ENCODE peak calls at places on chromosome 9, in four cellular contexts. R is upper lobe of left lung, W is HepG2, G is K562. I is an unnamed sample.

GRCh38 chr9:93108301-93109041 is 12.5 kb downstream of the CARD19 start:
- ATAC-seq in G (peak), R (no peak), W (no peak), I (no peak)

GRCh38 chr9:86764230-86765039 is 182.9 kb downstream of the GAS1 start:
- ATAC-seq in W (no peak), G (no peak), R (peak), I (peak)

GRCh38 chr9:130473009-130473408 is 28.2 kb downstream of the ASS1 start:
- ATAC-seq in G (no peak), W (no peak), R (no peak), I (no peak)

GRCh38 chr9:101376117-101376866 is 8.5 kb downstream of the BAAT start:
- ATAC-seq in G (no peak), R (peak), W (no peak), I (no peak)

GRCh38 chr9:16602494-16602893 is 268.0 kb downstream of the BNC2 start:
- ATAC-seq in G (no peak), R (no peak), W (no peak), I (no peak)

GRCh38 chr9:109264865-109265532 is 55.9 kb downstream of the EPB41L4B start:
- ATAC-seq in R (no peak), G (no peak), W (peak), I (no peak)

GRCh38 chr9:126965077-126965476 is 50.5 kb downstream of the RALGPS1 start:
- ATAC-seq in R (no peak), W (no peak), G (no peak), I (peak)

GRCh38 chr9:37371565-37372464 is 50.7 kb upstream of the GRHPR start:
- ATAC-seq in R (no peak), G (no peak), W (peak), I (no peak)

GRCh38 chr9:134369416-134370212 is 43.4 kb downstream of the RXRA start:
- ATAC-seq in W (peak), R (no peak), G (peak), I (no peak)

GRCh38 chr9:69028754-69029153 is 6.8 kb upstream of the FXN start:
- ATAC-seq in W (no peak), G (no peak), R (no peak), I (no peak)

GRCh38 chr9:114184071-114184470 is 28.7 kb downstream of the COL27A1 start:
- ATAC-seq in R (no peak), G (peak), W (no peak), I (no peak)

GRCh38 chr9:5787759-5788329 is 45.1 kb downstream of the ERMP1 start:
- ATAC-seq in W (no peak), G (no peak), R (no peak), I (no peak)

GRCh38 chr9:16138961-16139441 is 586.2 kb downstream of the CCDC171 start:
- ATAC-seq in W (no peak), R (peak), G (no peak), I (peak)

GRCh38 chr9:11549311-11549794 is 936.6 kb upstream of the PTPRD start:
- ATAC-seq in G (no peak), W (no peak), R (no peak), I (no peak)

GRCh38 chr9:109499061-109499630 is 1.0 kb upstream of the PTPN3 start:
- ATAC-seq in R (no peak), W (peak), G (no peak), I (no peak)

GRCh38 chr9:125172351-125172750 is 17.3 kb downstream of the PPP6C start:
- ATAC-seq in W (no peak), G (no peak), R (no peak), I (peak)

GRCh38 chr9:95003694-95004451 is 277.4 kb downstream of the AOPEP start:
- ATAC-seq in R (peak), W (peak), G (peak), I (peak)

GRCh38 chr9:95005276-95006141 is 279.0 kb downstream of the AOPEP start:
- ATAC-seq in R (peak), G (peak), W (no peak), I (no peak)

GRCh38 chr9:95001720-95002119 is 275.2 kb downstream of the AOPEP start:
- ATAC-seq in G (no peak), R (no peak), W (no peak), I (no peak)

GRCh38 chr9:95007470-95007869 is 281.0 kb downstream of the AOPEP start:
- ATAC-seq in R (peak), W (no peak), G (no peak), I (no peak)

GRCh38 chr9:95004452-95005275 is 278.2 kb downstream of the AOPEP start:
- ATAC-seq in R (peak), G (peak), W (peak), I (peak)
- TF ChIP-seq POLR2A in R (peak), G (no peak), W (peak), I (peak)

DNA sequence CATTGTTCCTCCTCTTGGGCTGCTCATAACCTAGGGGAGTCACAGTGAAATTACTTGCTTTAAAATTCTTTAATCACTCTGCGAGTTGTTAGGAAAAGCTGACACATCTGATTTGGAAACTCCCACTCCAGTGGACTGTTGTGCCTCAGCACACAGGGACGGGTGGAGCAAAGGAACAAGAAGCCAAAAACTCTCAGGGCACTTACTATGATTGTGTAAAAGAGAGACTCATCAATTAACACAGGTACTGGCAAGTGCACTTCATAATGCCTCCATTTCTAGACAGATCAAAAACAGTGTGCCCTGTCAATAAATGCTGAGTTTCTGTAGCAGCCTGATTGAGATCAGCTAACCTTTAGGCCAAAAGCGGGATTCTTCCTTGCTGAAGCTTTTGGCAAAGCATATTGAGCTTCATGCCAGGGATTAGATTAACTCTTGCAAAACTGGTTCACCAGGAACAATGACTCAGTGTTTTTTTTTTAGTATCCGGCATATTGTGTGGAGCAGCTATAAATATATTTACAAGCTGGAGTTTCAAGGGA is 55.9 kb downstream of the TMC1 start:
- ATAC-seq in G (no peak), R (peak), W (no peak), I (peak)
- TF ChIP-seq POLR2AphosphoS5 in G (no peak), R (peak), W (no peak), I (peak)

DNA sequence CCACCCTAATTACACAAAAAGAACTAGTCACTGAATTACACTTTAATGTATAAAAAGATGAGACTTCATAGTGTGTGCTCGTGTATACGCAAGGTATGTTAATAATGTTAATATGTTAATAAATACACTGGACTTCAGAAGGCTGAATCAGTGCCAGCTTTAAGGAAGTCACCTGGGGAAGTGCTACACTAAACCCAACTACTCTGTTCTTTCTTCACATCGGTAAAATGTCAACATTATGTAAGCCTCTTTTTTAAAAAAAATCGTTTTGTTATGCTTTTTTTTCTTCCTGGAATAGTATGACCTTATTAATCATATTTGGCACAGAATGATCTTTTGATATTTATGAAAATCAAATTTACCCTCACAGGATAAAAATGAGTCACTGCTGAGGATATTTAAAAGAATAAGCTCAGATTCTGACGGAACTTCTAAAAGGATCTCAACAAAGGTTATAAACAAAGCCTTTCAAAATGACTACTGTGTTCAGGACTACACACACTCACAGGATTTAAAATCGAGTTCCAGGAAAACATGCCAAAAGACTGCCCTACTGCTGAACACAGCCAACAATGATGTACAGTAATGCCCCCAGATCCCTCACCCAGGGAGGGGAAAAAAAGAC is 75.9 kb downstream of the AUH start:
- ATAC-seq in R (no peak), W (no peak), G (no peak), I (peak)
- TF ChIP-seq CTCF in R (no peak), W (no peak), G (no peak), I (no peak)

GRCh38 chr9:97556036-97556720 is 54.7 kb downstream of the TMOD1 start:
- ATAC-seq in R (no peak), G (no peak), W (no peak), I (no peak)

GRCh38 chr9:97556721-97557605 is 55.5 kb downstream of the TMOD1 start:
- ATAC-seq in G (no peak), R (no peak), W (no peak), I (peak)

GRCh38 chr9:97558701-97559101 is 57.2 kb downstream of the TMOD1 start:
- ATAC-seq in W (no peak), G (no peak), R (no peak), I (no peak)

GRCh38 chr9:97559111-97559514 is 57.6 kb downstream of the TMOD1 start:
- ATAC-seq in G (no peak), R (no peak), W (no peak), I (no peak)

GRCh38 chr9:97557606-97558095 is 56.2 kb downstream of the TMOD1 start:
- ATAC-seq in R (peak), G (no peak), W (no peak), I (peak)
- TF ChIP-seq POLR2A in R (no peak), G (no peak), W (no peak), I (no peak)

DNA sequence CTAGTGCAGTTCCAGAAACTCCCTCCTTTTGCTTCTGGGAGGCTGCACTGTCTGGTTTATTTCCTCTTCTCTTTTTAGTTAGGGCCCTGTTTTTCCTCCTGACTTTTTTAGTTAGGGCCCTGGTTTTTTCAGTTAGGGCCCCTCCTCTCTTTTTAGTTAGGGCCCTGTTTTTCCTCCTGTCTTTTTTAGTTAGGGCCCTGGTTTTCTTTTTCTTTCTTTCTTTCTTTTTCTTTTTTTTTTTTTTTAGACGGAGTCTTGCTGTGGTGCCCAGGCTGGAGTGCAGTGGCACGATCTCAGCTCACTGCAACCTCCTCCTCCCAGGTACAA is 15.1 kb downstream of the GSN start:
- ATAC-seq in R (no peak), G (no peak), W (no peak), I (no peak)
- TF ChIP-seq POLR2AphosphoS5 in R (no peak), G (no peak), W (no peak), I (no peak)

GRCh38 chr9:137286980-137287383 is 9.5 kb downstream of the TOR4A start:
- ATAC-seq in R (peak), W (peak), G (peak), I (peak)
- TF ChIP-seq CTCF in R (peak), W (peak), G (peak), I (peak)

GRCh38 chr9:131658753-131659129 is 81.1 kb downstream of the RAPGEF1 start:
- ATAC-seq in G (no peak), R (no peak), W (no peak), I (no peak)

GRCh38 chr9:131657031-131657377 is 82.9 kb downstream of the RAPGEF1 start:
- ATAC-seq in R (no peak), G (no peak), W (no peak), I (no peak)

GRCh38 chr9:131656356-131657030 is 83.4 kb downstream of the RAPGEF1 start:
- ATAC-seq in R (peak), G (peak), W (no peak), I (peak)

GRCh38 chr9:131657456-131657855 is 82.4 kb downstream of the RAPGEF1 start:
- ATAC-seq in W (no peak), G (no peak), R (no peak), I (no peak)

GRCh38 chr9:131657890-131658752 is 81.8 kb downstream of the RAPGEF1 start:
- ATAC-seq in R (peak), W (no peak), G (no peak), I (peak)
- TF ChIP-seq POLR2A in R (no peak), W (no peak), G (no peak), I (no peak)

GRCh38 chr9:96655198-96655851 is at the start of gene PRXL2C:
- ATAC-seq in R (peak), G (peak), W (peak), I (peak)
- TF ChIP-seq POLR2AphosphoS5 in R (no peak), G (peak), W (peak), I (no peak)

I was measured in gastroesophageal sphincter.